ENCODE peak calls at places on chromosome 10, in seven cellular contexts. One of them, this sample, is unnamed.

GRCh38 chr10:95906675-95907453 is 911 bp upstream of the CC2D2B start:
- DNase-seq in neural progenitor cell: peak; percentile 60
- DNase-seq in fibroblast of lung: peak; percentile 74
- DNase-seq in cardiac muscle cell: peak; percentile 74
- DNase-seq in Peyer's patch: peak; percentile 60
- DNase-seq in RWPE1: peak; percentile 54
- DNase-seq in right atrium auricular region: peak; percentile 75
- DNase-seq in this sample: peak; percentile 32

GRCh38 chr10:47237316-47238260 is 62.4 kb upstream of the GDF10 start:
- DNase-seq in neural progenitor cell: no peak
- DNase-seq in fibroblast of lung: no peak
- DNase-seq in cardiac muscle cell: no peak
- DNase-seq in Peyer's patch: peak; percentile 18
- DNase-seq in RWPE1: no peak
- DNase-seq in right atrium auricular region: peak; percentile 44
- DNase-seq in this sample: no peak

GRCh38 chr10:15725603-15726002 is 5.9 kb upstream of the ITGA8 start:
- DNase-seq in neural progenitor cell: peak; percentile 72
- DNase-seq in fibroblast of lung: peak; percentile 81
- DNase-seq in cardiac muscle cell: peak; percentile 74
- DNase-seq in Peyer's patch: no peak
- DNase-seq in RWPE1: peak; percentile 54
- DNase-seq in right atrium auricular region: no peak
- DNase-seq in this sample: peak; percentile 38

GRCh38 chr10:132397036-132397541 is at the start of gene PWWP2B:
- DNase-seq in neural progenitor cell: peak; percentile 70
- DNase-seq in fibroblast of lung: peak; percentile 28
- DNase-seq in cardiac muscle cell: peak; percentile 69
- DNase-seq in Peyer's patch: peak; percentile 82
- DNase-seq in RWPE1: no peak
- DNase-seq in right atrium auricular region: no peak
- DNase-seq in this sample: no peak

GRCh38 chr10:13859979-13860619 is 273.3 kb downstream of the PRPF18 start:
- DNase-seq in neural progenitor cell: no peak
- DNase-seq in fibroblast of lung: no peak
- DNase-seq in cardiac muscle cell: no peak
- DNase-seq in Peyer's patch: no peak
- DNase-seq in RWPE1: no peak
- DNase-seq in right atrium auricular region: no peak
- DNase-seq in this sample: no peak

GRCh38 chr10:14555806-14556205 is 218.9 kb downstream of the FAM107B start:
- DNase-seq in neural progenitor cell: peak; percentile 18
- DNase-seq in fibroblast of lung: no peak
- DNase-seq in cardiac muscle cell: peak; percentile 42
- DNase-seq in Peyer's patch: no peak
- DNase-seq in RWPE1: no peak
- DNase-seq in right atrium auricular region: peak; percentile 51
- DNase-seq in this sample: no peak

GRCh38 chr10:48210391-48210790 is 64.1 kb downstream of the FRMPD2 start:
- DNase-seq in neural progenitor cell: no peak
- DNase-seq in fibroblast of lung: no peak
- DNase-seq in cardiac muscle cell: no peak
- DNase-seq in Peyer's patch: no peak
- DNase-seq in RWPE1: no peak
- DNase-seq in right atrium auricular region: no peak
- DNase-seq in this sample: no peak

GRCh38 chr10:103333934-103334520 is 16.9 kb downstream of the PCGF6 start:
- DNase-seq in neural progenitor cell: peak; percentile 15
- DNase-seq in fibroblast of lung: peak; percentile 40
- DNase-seq in cardiac muscle cell: peak; percentile 19
- DNase-seq in Peyer's patch: no peak
- DNase-seq in RWPE1: peak; percentile 32
- DNase-seq in right atrium auricular region: no peak
- DNase-seq in this sample: no peak

GRCh38 chr10:120506674-120507073 is 49.6 kb downstream of the PLPP4 start:
- DNase-seq in neural progenitor cell: no peak
- DNase-seq in fibroblast of lung: no peak
- DNase-seq in cardiac muscle cell: no peak
- DNase-seq in Peyer's patch: no peak
- DNase-seq in RWPE1: no peak
- DNase-seq in right atrium auricular region: no peak
- DNase-seq in this sample: no peak

GRCh38 chr10:21364196-21365114 is 161.0 kb downstream of the SKIDA1 start:
- DNase-seq in neural progenitor cell: peak; percentile 89
- DNase-seq in fibroblast of lung: peak; percentile 33
- DNase-seq in cardiac muscle cell: peak; percentile 47
- DNase-seq in Peyer's patch: peak; percentile 47
- DNase-seq in RWPE1: peak; percentile 82
- DNase-seq in right atrium auricular region: peak; percentile 69
- DNase-seq in this sample: peak; percentile 11

GRCh38 chr10:6838118-6838517 is 258.0 kb upstream of the PRKCQ start:
- DNase-seq in neural progenitor cell: no peak
- DNase-seq in fibroblast of lung: no peak
- DNase-seq in cardiac muscle cell: no peak
- DNase-seq in Peyer's patch: no peak
- DNase-seq in RWPE1: no peak
- DNase-seq in right atrium auricular region: no peak
- DNase-seq in this sample: no peak
- TF ChIP-seq CTCF in neural progenitor cell: peak; percentile 38
- TF ChIP-seq CTCF in fibroblast of lung: no peak
- TF ChIP-seq CTCF in cardiac muscle cell: no peak
- TF ChIP-seq CTCF in Peyer's patch: no peak
- TF ChIP-seq CTCF in RWPE1: peak; percentile 14
- TF ChIP-seq CTCF in right atrium auricular region: no peak
- TF ChIP-seq CTCF in this sample: no peak

DNA sequence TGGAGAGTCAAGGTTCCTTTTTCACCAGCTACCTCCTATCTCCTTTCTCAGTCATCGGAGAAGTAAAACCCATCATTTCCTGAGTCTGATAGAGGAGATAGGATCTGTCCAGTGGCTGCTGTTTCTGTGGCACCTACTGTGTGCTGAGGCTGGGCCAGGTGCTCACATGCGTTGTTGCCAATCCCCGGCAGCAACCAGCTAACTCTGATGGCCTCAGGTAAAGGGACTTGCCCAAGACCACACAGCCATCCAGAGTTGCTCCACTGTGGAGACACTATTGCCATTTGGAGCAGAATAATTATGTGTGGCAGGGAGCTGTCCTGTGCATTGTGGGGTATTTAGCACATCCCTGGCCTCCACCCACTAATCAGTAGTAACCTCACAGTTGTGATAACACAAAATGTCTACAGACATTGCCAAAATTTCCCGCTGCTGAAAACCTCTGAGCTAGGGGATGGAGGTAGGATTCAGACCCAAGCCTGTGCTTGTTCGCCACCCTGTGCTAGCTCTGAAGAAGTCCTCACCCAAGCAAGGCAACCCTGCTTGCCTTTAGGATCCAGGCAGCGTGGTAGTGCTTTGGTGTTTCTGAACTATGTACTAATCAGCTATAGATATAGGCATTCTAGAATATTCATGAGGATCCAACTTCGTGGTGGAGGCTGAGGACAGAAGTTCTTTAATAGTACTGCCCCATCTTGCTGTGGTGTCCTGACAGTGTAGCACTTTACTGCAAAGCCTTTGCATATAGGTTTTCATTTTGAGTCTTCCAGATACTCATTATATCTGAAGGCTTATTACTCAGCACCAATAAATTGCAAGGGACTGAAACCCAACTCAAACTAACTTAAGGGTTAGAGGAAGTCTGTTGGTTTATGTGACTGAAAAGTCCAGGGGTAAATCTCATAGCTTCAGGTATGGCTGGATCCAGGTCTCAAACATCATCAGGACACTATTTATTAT is 164.6 kb downstream of the GRK5 start:
- DNase-seq in neural progenitor cell: no peak
- DNase-seq in fibroblast of lung: no peak
- DNase-seq in cardiac muscle cell: no peak
- DNase-seq in Peyer's patch: no peak
- DNase-seq in RWPE1: no peak
- DNase-seq in right atrium auricular region: no peak
- DNase-seq in this sample: no peak
- H3K27ac ChIP-seq in neural progenitor cell: no peak overlapping the region
- H3K27ac ChIP-seq in fibroblast of lung: peak overlapping the region; percentile 94
- H3K27ac ChIP-seq in cardiac muscle cell: no peak overlapping the region
- H3K27ac ChIP-seq in Peyer's patch: peak overlapping the region; percentile 74
- H3K27ac ChIP-seq in RWPE1: no peak overlapping the region
- H3K27ac ChIP-seq in right atrium auricular region: peak overlapping the region; percentile 67
- H3K27ac ChIP-seq in this sample: peak overlapping the region; percentile 53

DNA sequence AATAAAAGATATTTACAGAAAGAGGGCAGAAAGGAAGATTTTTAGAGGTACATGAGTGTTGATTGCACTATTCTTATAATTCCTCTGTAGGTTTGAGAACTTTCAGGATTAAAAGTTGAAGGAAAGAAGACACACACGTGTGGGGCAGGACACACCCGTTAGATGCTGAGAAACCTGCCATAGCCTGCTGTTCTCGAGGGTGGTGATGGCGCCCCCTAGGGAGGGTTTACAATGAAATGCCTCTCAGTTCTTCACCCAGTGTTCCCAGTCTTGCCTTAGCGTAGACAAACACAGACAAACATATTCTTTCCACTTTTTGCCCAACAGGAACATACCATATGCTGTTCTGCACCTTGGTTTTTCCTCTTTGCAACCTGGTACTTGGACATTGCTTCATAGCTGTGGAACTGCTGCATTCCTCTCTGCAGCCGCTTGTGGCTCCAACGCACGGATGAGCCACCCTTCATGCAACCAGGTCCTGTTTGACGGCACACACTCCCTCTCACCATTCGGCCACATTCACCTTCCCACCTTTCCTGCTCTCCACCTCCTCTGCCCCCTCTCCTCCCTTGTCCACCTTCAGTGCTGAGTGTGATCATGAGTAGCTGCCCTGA is 23.3 kb upstream of the HSPA12A start:
- DNase-seq in neural progenitor cell: no peak
- DNase-seq in fibroblast of lung: peak; percentile 22
- DNase-seq in cardiac muscle cell: no peak
- DNase-seq in Peyer's patch: peak; percentile 72
- DNase-seq in RWPE1: no peak
- DNase-seq in right atrium auricular region: no peak
- DNase-seq in this sample: no peak
- TF ChIP-seq CTCF in neural progenitor cell: peak; percentile 34
- TF ChIP-seq CTCF in fibroblast of lung: peak; percentile 14
- TF ChIP-seq CTCF in cardiac muscle cell: peak; percentile 36
- TF ChIP-seq CTCF in Peyer's patch: no peak
- TF ChIP-seq CTCF in RWPE1: no peak
- TF ChIP-seq CTCF in right atrium auricular region: no peak
- TF ChIP-seq CTCF in this sample: peak; percentile 30

DNA sequence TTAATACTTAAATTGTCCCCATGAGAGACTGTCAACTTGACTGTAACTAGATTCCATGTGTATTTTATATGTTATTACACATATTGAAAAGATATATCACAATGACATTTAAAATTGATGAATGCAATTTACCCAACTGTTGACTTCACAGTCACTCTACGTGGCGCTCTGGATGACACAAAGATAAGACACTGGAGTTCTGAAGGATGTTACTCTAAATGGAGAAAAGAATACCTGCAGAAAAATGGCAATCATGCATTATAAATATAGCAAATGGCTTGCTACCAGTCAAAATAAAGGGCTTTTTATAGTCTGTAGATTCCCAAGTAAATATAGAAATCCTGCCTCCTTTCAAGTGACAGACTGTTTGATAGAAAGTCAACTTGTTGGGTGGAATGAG is 143.6 kb upstream of the KLF6 start:
- DNase-seq in neural progenitor cell: no peak
- DNase-seq in fibroblast of lung: no peak
- DNase-seq in cardiac muscle cell: no peak
- DNase-seq in Peyer's patch: no peak
- DNase-seq in RWPE1: no peak
- DNase-seq in right atrium auricular region: no peak
- DNase-seq in this sample: no peak
- H3K27ac ChIP-seq in neural progenitor cell: no peak overlapping the region
- H3K27ac ChIP-seq in fibroblast of lung: no peak overlapping the region
- H3K27ac ChIP-seq in cardiac muscle cell: no peak overlapping the region
- H3K27ac ChIP-seq in Peyer's patch: no peak overlapping the region
- H3K27ac ChIP-seq in RWPE1: no peak overlapping the region
- H3K27ac ChIP-seq in right atrium auricular region: no peak overlapping the region
- H3K27ac ChIP-seq in this sample: no peak overlapping the region

GRCh38 chr10:77082601-77083252 is 554.9 kb downstream of the KCNMA1 start:
- DNase-seq in neural progenitor cell: peak; percentile 9
- DNase-seq in fibroblast of lung: peak; percentile 34
- DNase-seq in cardiac muscle cell: no peak
- DNase-seq in Peyer's patch: no peak
- DNase-seq in RWPE1: no peak
- DNase-seq in right atrium auricular region: no peak
- DNase-seq in this sample: no peak
- TF ChIP-seq CTCF in neural progenitor cell: peak; percentile 52
- TF ChIP-seq CTCF in fibroblast of lung: no peak
- TF ChIP-seq CTCF in cardiac muscle cell: peak; percentile 5
- TF ChIP-seq CTCF in Peyer's patch: no peak
- TF ChIP-seq CTCF in RWPE1: no peak
- TF ChIP-seq CTCF in right atrium auricular region: no peak
- TF ChIP-seq CTCF in this sample: peak; percentile 7